ENCODE peak calls at places on chromosomes 5 and 9, in five cellular contexts. Y is OCI-LY7, W is GM23248, Q is HCT116, K is PC-3. J is an unnamed sample. For H3K9me2, the result is how much of the 10 kb centered on the place peaks cover.

GRCh38 chr5:34929150-34929719 is at the start of gene DNAJC21:
- DNase-seq in Y (peak), W (peak), Q (peak), K (peak), J (peak)

GRCh38 chr5:149666212-149666852 is 63.8 kb upstream of the PPARGC1B start:
- DNase-seq in Y (no peak), W (peak), Q (no peak), K (peak), J (no peak)

GRCh38 chr9:100413839-100414420 is 13.0 kb upstream of the MSANTD3 start:
- DNase-seq in Y (no peak), W (no peak), Q (no peak), K (no peak), J (no peak)

GRCh38 chr5:101102506-101102905 is 199.4 kb upstream of the ST8SIA4 start:
- DNase-seq in Y (no peak), W (peak), Q (peak), K (peak), J (peak)

GRCh38 chr9:81902191-81902590 is 26.0 kb upstream of the SPATA31D4 start:
- DNase-seq in Y (no peak), W (peak), Q (no peak), K (no peak), J (no peak)

GRCh38 chr9:117957267-117957666 is 253.1 kb downstream of the TLR4 start:
- DNase-seq in Y (no peak), W (no peak), Q (no peak), K (no peak), J (no peak)

GRCh38 chr5:55604611-55605067 is 69.9 kb upstream of the PLPP1 start:
- DNase-seq in Y (no peak), W (peak), Q (no peak), K (peak), J (no peak)

GRCh38 chr5:157552650-157553049 is 22.9 kb downstream of the ADAM19 start:
- DNase-seq in Y (no peak), W (no peak), Q (no peak), K (no peak), J (no peak)

GRCh38 chr5:12672141-12672540 is 767.9 kb upstream of the CTNND2 start:
- DNase-seq in Y (no peak), W (no peak), Q (no peak), K (peak), J (peak)

GRCh38 chr5:180868960-180869359 is 7.9 kb upstream of the ZFP62 start:
- DNase-seq in Y (peak), W (peak), Q (peak), K (peak), J (peak)

GRCh38 chr5:90557871-90558270 is 726 bp upstream of the ADGRV1 start:
- DNase-seq in Y (no peak), W (no peak), Q (no peak), K (peak), J (no peak)

GRCh38 chr5:74579215-74579614 is 61.3 kb downstream of the ENC1 start:
- DNase-seq in Y (no peak), W (no peak), Q (no peak), K (no peak), J (no peak)

GRCh38 chr5:56612353-56612752 is 203.0 kb upstream of the MAP3K1 start:
- DNase-seq in Y (no peak), W (no peak), Q (no peak), K (no peak), J (no peak)

GRCh38 chr5:136356747-136357469 is 8.4 kb downstream of the TRPC7 start:
- DNase-seq in Y (no peak), W (no peak), Q (no peak), K (no peak), J (no peak)

GRCh38 chr9:94150890-94151660 is 66.8 kb downstream of the PTPDC1 start:
- DNase-seq in Y (no peak), W (peak), Q (no peak), K (no peak), J (no peak)

GRCh38 chr5:133409210-133409674 is 203.1 kb downstream of the FSTL4 start:
- DNase-seq in Y (no peak), W (no peak), Q (no peak), K (no peak), J (no peak)

GRCh38 chr9:138022121-138022741 is 144.6 kb downstream of the CACNA1B start:
- DNase-seq in Y (no peak), W (peak), Q (peak), K (peak), J (peak)

GRCh38 chr9:23825700-23826099 is 340 bp downstream of the ELAVL2 start:
- DNase-seq in Y (no peak), W (peak), Q (no peak), K (no peak), J (no peak)

GRCh38 chr5:159156839-159157238 is 52.5 kb downstream of the RNF145 start:
- DNase-seq in Y (peak), W (peak), Q (peak), K (peak), J (peak)

GRCh38 chr5:137572042-137572695 is 73.0 kb upstream of the SPOCK1 start:
- DNase-seq in Y (no peak), W (peak), Q (no peak), K (peak), J (no peak)

GRCh38 chr5:136722086-136722485 is 356.7 kb upstream of the TRPC7 start:
- DNase-seq in Y (no peak), W (no peak), Q (no peak), K (no peak), J (no peak)

GRCh38 chr9:114312513-114312875 is 10.4 kb upstream of the ORM1 start:
- DNase-seq in Y (no peak), W (no peak), Q (no peak), K (no peak), J (no peak)

GRCh38 chr9:115891929-115892328 is 261.7 kb upstream of the PAPPA start:
- DNase-seq in Y (no peak), W (peak), Q (no peak), K (peak), J (no peak)

GRCh38 chr5:38719916-38720315 is 125.9 kb upstream of the OSMR start:
- DNase-seq in Y (no peak), W (peak), Q (no peak), K (peak), J (no peak)

GRCh38 chr9:70044450-70045307 is 1.0 kb downstream of the MAMDC2 start:
- DNase-seq in Y (no peak), W (peak), Q (no peak), K (no peak), J (peak)

GRCh38 chr9:82073551-82073950 is 85.0 kb downstream of the SPATA31D1 start:
- DNase-seq in Y (no peak), W (no peak), Q (no peak), K (no peak), J (no peak)

GRCh38 chr5:161483721-161484120 is 62.8 kb downstream of the GABRB2 start:
- DNase-seq in Y (no peak), W (no peak), Q (no peak), K (no peak), J (no peak)

GRCh38 chr5:149323235-149324205 is 21.8 kb upstream of the GRPEL2 start:
- DNase-seq in Y (no peak), W (peak), Q (no peak), K (no peak), J (no peak)

GRCh38 chr5:143016777-143017374 is 246.7 kb downstream of the ARHGAP26 start:
- DNase-seq in Y (peak), W (peak), Q (no peak), K (peak), J (peak)

GRCh38 chr9:126276056-126276728 is 50.4 kb upstream of the MVB12B start:
- DNase-seq in Y (no peak), W (no peak), Q (no peak), K (no peak), J (no peak)

GRCh38 chr9:120718328-120718727 is 4.1 kb upstream of the MEGF9 start:
- DNase-seq in Y (no peak), W (no peak), Q (no peak), K (no peak), J (no peak)

GRCh38 chr9:76818271-76818670 is 54.0 kb downstream of the PCA3 start:
- DNase-seq in Y (no peak), W (peak), Q (peak), K (peak), J (no peak)

GRCh38 chr5:91379602-91380490 is 3.3 kb downstream of the ARRDC3 start:
- DNase-seq in Y (peak), W (peak), Q (peak), K (peak), J (peak)

GRCh38 chr9:1871486-1872181 is 143.5 kb upstream of the SMARCA2 start:
- DNase-seq in Y (no peak), W (peak), Q (no peak), K (no peak), J (peak)

GRCh38 chr9:130193531-130194405 is 21.6 kb downstream of the NCS1 start:
- DNase-seq in Y (no peak), W (no peak), Q (no peak), K (no peak), J (peak)

GRCh38 chr5:136004436-136004835 is 24.4 kb upstream of the TGFBI start:
- DNase-seq in Y (no peak), W (peak), Q (no peak), K (peak), J (no peak)

GRCh38 chr5:173907686-173908371 is 19.7 kb downstream of the CPEB4 start:
- DNase-seq in Y (no peak), W (peak), Q (no peak), K (peak), J (no peak)

GRCh38 chr5:64292611-64293215 is 127.1 kb downstream of the RNF180 start:
- DNase-seq in Y (no peak), W (no peak), Q (no peak), K (no peak), J (no peak)

GRCh38 chr5:64789457-64789856 is 20.7 kb downstream of the CWC27 start:
- DNase-seq in Y (no peak), W (peak), Q (no peak), K (no peak), J (no peak)

GRCh38 chr5:141493500-141494422 is 4.9 kb downstream of the PCDHGC5 start:
- DNase-seq in Y (no peak), W (peak), Q (no peak), K (no peak), J (no peak)

GRCh38 chr5:141496038-141496437 is 7.2 kb downstream of the PCDHGC5 start:
- DNase-seq in Y (no peak), W (no peak), Q (no peak), K (no peak), J (peak)

GRCh38 chr5:141494761-141495455 is 6.0 kb downstream of the PCDHGC5 start:
- DNase-seq in Y (no peak), W (no peak), Q (no peak), K (no peak), J (peak)

GRCh38 chr5:141492168-141492885 is 3.4 kb downstream of the PCDHGC5 start:
- DNase-seq in Y (no peak), W (no peak), Q (no peak), K (no peak), J (peak)

DNA sequence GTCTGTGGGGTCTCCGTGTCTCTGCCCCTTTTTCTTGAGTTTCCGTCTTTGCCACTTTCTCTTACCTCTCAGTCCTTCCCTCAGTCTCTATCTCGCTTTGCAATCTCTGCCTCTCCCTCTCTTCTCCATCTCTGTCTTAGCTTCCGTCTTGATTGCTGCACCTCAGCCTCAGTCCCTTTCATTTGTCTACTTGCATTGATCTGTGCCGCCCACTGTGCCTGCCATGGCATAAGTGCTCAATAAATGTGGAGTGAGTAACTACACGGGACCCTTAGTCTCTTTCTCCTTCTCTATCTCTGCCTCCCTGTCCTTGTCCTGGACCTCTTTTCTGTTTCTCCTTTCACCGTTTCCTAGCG is 6.6 kb downstream of the PCDHGC5 start:
- DNase-seq in Y (no peak), W (no peak), Q (no peak), K (no peak), J (no peak)
- H3K4me3 ChIP-seq in Y (no peak), W (no peak), Q (no peak), K (no peak), J (peak)

DNA sequence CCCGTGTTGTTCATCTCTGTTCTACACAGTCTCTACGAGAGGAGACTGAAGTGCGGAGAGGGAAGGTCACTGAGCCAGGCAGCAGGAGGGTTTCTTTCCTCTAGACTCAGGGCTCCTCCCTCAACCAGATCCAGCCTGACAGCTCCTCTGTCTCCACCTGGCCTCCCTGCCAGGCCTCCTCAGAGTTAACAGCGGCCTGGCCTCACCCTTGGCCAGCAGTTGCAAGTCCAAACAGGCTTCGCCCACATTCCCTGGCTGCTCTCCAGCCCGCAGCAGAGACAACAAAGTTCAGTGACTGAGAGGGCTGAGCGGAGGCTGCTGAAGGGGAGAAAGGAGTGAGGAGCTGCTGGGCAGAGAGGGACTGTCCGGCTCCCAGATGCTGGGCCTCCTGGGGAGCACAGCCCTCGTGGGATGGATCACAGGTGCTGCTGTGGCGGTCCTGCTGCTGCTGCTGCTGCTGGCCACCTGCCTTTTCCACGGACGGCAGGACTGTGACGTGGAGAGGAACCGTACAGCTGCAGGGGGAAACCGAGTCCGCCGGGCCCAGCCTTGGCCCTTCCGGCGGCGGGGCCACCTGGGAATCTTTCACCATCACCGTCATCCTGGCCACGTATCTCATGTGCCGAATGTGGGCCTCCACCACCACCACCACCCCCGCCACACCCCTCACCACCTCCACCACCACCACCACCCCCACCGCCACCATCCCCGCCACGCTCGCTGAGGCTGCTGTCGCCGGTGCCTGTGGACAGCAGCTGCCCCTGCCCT is at the start of gene HRCT1:
- DNase-seq in Y (no peak), W (peak), Q (peak), K (peak), J (no peak)
- TF ChIP-seq EZH2phosphoT487 in Y (no peak), W (no peak), Q (no peak), K (no peak), J (no peak)

DNA sequence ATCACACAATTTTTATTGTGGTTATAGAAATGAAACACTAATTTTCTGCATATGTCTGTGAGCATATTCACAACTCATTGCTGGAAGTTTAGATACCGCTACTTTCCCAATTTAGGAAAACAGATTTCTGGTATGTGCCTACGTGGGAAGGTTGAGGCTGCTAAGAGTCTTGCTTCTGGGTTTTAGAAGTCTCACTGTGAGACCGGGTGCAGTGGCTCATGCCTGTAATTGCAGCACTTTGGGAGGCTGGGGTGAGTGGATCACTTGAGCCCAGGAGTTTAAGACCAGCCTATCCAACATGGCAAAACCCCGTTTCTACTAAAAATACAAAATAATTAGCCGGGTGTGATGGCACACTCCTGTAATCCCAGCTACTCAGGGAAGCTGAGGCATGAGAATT is 39.6 kb downstream of the UBAP1 start:
- DNase-seq in Y (no peak), W (peak), Q (no peak), K (no peak), J (peak)
- H3K9me2 ChIP-seq in Y (under half), W (under half), Q (under half), K (under half), J (under half)

GRCh38 chr5:36950586-36951457 is 74.3 kb downstream of the NIPBL start:
- DNase-seq in Y (no peak), W (peak), Q (no peak), K (peak), J (no peak)

GRCh38 chr5:36948041-36948440 is 71.5 kb downstream of the NIPBL start:
- DNase-seq in Y (no peak), W (peak), Q (no peak), K (peak), J (no peak)

GRCh38 chr5:36949593-36949992 is 73.0 kb downstream of the NIPBL start:
- DNase-seq in Y (no peak), W (no peak), Q (no peak), K (no peak), J (no peak)

GRCh38 chr5:36948650-36949049 is 72.1 kb downstream of the NIPBL start:
- DNase-seq in Y (no peak), W (peak), Q (no peak), K (peak), J (no peak)

GRCh38 chr5:36953043-36953442 is 76.5 kb downstream of the NIPBL start:
- DNase-seq in Y (no peak), W (no peak), Q (no peak), K (no peak), J (no peak)
- H3K4me3 ChIP-seq in Y (no peak), W (no peak), Q (no peak), K (no peak), J (no peak)

J was measured in GM23338.